ENCODE peak calls at places on chromosomes 5 and 9, in eight cellular contexts. One of them, this sample, is unnamed.

GRCh38 chr5:65927497-65928340 is 1.3 kb downstream of the ERBIN start:
- DNase-seq in endothelial cell: peak
- DNase-seq in cardiac fibroblast: peak
- DNase-seq in fibroblast of pulmonary artery: peak
- DNase-seq in progenitor cell of endocrine pancreas: no peak
- DNase-seq in HepG2: peak
- DNase-seq in RWPE1: peak
- DNase-seq in fibroblast of mammary gland: peak
- DNase-seq in this sample: peak

GRCh38 chr5:16536246-16536645 is 70.6 kb upstream of the ZNF622 start:
- DNase-seq in endothelial cell: no peak
- DNase-seq in cardiac fibroblast: peak
- DNase-seq in fibroblast of pulmonary artery: peak
- DNase-seq in progenitor cell of endocrine pancreas: no peak
- DNase-seq in HepG2: peak
- DNase-seq in RWPE1: peak
- DNase-seq in fibroblast of mammary gland: peak
- DNase-seq in this sample: no peak

GRCh38 chr9:125997510-125997823 is 250.3 kb downstream of the PBX3 start:
- DNase-seq in endothelial cell: no peak
- DNase-seq in cardiac fibroblast: no peak
- DNase-seq in fibroblast of pulmonary artery: no peak
- DNase-seq in progenitor cell of endocrine pancreas: no peak
- DNase-seq in HepG2: no peak
- DNase-seq in RWPE1: no peak
- DNase-seq in fibroblast of mammary gland: no peak
- DNase-seq in this sample: no peak

GRCh38 chr5:110625376-110625999 is 101.0 kb downstream of the TMEM232 start:
- DNase-seq in endothelial cell: no peak
- DNase-seq in cardiac fibroblast: peak
- DNase-seq in fibroblast of pulmonary artery: peak
- DNase-seq in progenitor cell of endocrine pancreas: no peak
- DNase-seq in HepG2: peak
- DNase-seq in RWPE1: peak
- DNase-seq in fibroblast of mammary gland: peak
- DNase-seq in this sample: peak

GRCh38 chr5:68178579-68178978 is 37.0 kb upstream of the PIK3R1 start:
- DNase-seq in endothelial cell: no peak
- DNase-seq in cardiac fibroblast: peak
- DNase-seq in fibroblast of pulmonary artery: peak
- DNase-seq in progenitor cell of endocrine pancreas: no peak
- DNase-seq in HepG2: no peak
- DNase-seq in RWPE1: peak
- DNase-seq in fibroblast of mammary gland: peak
- DNase-seq in this sample: no peak

GRCh38 chr5:164501344-164501743 is 995.9 kb downstream of the MAT2B start:
- DNase-seq in endothelial cell: no peak
- DNase-seq in cardiac fibroblast: no peak
- DNase-seq in fibroblast of pulmonary artery: no peak
- DNase-seq in progenitor cell of endocrine pancreas: no peak
- DNase-seq in HepG2: no peak
- DNase-seq in RWPE1: no peak
- DNase-seq in fibroblast of mammary gland: no peak
- DNase-seq in this sample: no peak

GRCh38 chr9:34628656-34629491 is at the start of gene ARID3C:
- DNase-seq in endothelial cell: peak
- DNase-seq in cardiac fibroblast: no peak
- DNase-seq in fibroblast of pulmonary artery: no peak
- DNase-seq in progenitor cell of endocrine pancreas: peak
- DNase-seq in HepG2: no peak
- DNase-seq in RWPE1: peak
- DNase-seq in fibroblast of mammary gland: no peak
- DNase-seq in this sample: peak

GRCh38 chr9:96317335-96317980 is 15.5 kb upstream of the HSD17B3 start:
- DNase-seq in endothelial cell: peak
- DNase-seq in cardiac fibroblast: peak
- DNase-seq in fibroblast of pulmonary artery: peak
- DNase-seq in progenitor cell of endocrine pancreas: peak
- DNase-seq in HepG2: peak
- DNase-seq in RWPE1: peak
- DNase-seq in fibroblast of mammary gland: peak
- DNase-seq in this sample: peak

GRCh38 chr9:89037325-89037724 is 46.1 kb downstream of the S1PR3 start:
- DNase-seq in endothelial cell: no peak
- DNase-seq in cardiac fibroblast: no peak
- DNase-seq in fibroblast of pulmonary artery: peak
- DNase-seq in progenitor cell of endocrine pancreas: no peak
- DNase-seq in HepG2: no peak
- DNase-seq in RWPE1: no peak
- DNase-seq in fibroblast of mammary gland: no peak
- DNase-seq in this sample: no peak

GRCh38 chr5:95712347-95712958 is 18.7 kb upstream of the RHOBTB3 start:
- DNase-seq in endothelial cell: no peak
- DNase-seq in cardiac fibroblast: peak
- DNase-seq in fibroblast of pulmonary artery: peak
- DNase-seq in progenitor cell of endocrine pancreas: no peak
- DNase-seq in HepG2: no peak
- DNase-seq in RWPE1: peak
- DNase-seq in fibroblast of mammary gland: peak
- DNase-seq in this sample: no peak

GRCh38 chr5:126594676-126595485 is at the start of gene ALDH7A1:
- DNase-seq in endothelial cell: peak
- DNase-seq in cardiac fibroblast: peak
- DNase-seq in fibroblast of pulmonary artery: peak
- DNase-seq in progenitor cell of endocrine pancreas: peak
- DNase-seq in HepG2: peak
- DNase-seq in RWPE1: peak
- DNase-seq in fibroblast of mammary gland: peak
- DNase-seq in this sample: peak

GRCh38 chr5:93385665-93386064 is 195.4 kb downstream of the NR2F1-AS1 start:
- DNase-seq in endothelial cell: no peak
- DNase-seq in cardiac fibroblast: peak
- DNase-seq in fibroblast of pulmonary artery: peak
- DNase-seq in progenitor cell of endocrine pancreas: no peak
- DNase-seq in HepG2: no peak
- DNase-seq in RWPE1: no peak
- DNase-seq in fibroblast of mammary gland: peak
- DNase-seq in this sample: no peak

GRCh38 chr9:95762322-95762721 is 113.2 kb upstream of the ERCC6L2 start:
- DNase-seq in endothelial cell: no peak
- DNase-seq in cardiac fibroblast: no peak
- DNase-seq in fibroblast of pulmonary artery: no peak
- DNase-seq in progenitor cell of endocrine pancreas: no peak
- DNase-seq in HepG2: no peak
- DNase-seq in RWPE1: no peak
- DNase-seq in fibroblast of mammary gland: no peak
- DNase-seq in this sample: no peak

GRCh38 chr5:83721878-83722779 is 1.5 kb upstream of the HAPLN1 start:
- DNase-seq in endothelial cell: peak
- DNase-seq in cardiac fibroblast: peak
- DNase-seq in fibroblast of pulmonary artery: peak
- DNase-seq in progenitor cell of endocrine pancreas: peak
- DNase-seq in HepG2: peak
- DNase-seq in RWPE1: peak
- DNase-seq in fibroblast of mammary gland: peak
- DNase-seq in this sample: peak

GRCh38 chr5:178984145-178985072 is 10.7 kb downstream of the GRM6 start:
- DNase-seq in endothelial cell: no peak
- DNase-seq in cardiac fibroblast: no peak
- DNase-seq in fibroblast of pulmonary artery: no peak
- DNase-seq in progenitor cell of endocrine pancreas: no peak
- DNase-seq in HepG2: no peak
- DNase-seq in RWPE1: no peak
- DNase-seq in fibroblast of mammary gland: no peak
- DNase-seq in this sample: no peak

GRCh38 chr9:101117091-101117490 is 88.6 kb downstream of the PLPPR1 start:
- DNase-seq in endothelial cell: no peak
- DNase-seq in cardiac fibroblast: no peak
- DNase-seq in fibroblast of pulmonary artery: no peak
- DNase-seq in progenitor cell of endocrine pancreas: no peak
- DNase-seq in HepG2: no peak
- DNase-seq in RWPE1: no peak
- DNase-seq in fibroblast of mammary gland: no peak
- DNase-seq in this sample: no peak

GRCh38 chr5:168978015-168978414 is 322.9 kb downstream of the SLIT3 start:
- DNase-seq in endothelial cell: no peak
- DNase-seq in cardiac fibroblast: peak
- DNase-seq in fibroblast of pulmonary artery: peak
- DNase-seq in progenitor cell of endocrine pancreas: no peak
- DNase-seq in HepG2: no peak
- DNase-seq in RWPE1: peak
- DNase-seq in fibroblast of mammary gland: peak
- DNase-seq in this sample: no peak

GRCh38 chr5:50694027-50694590 is 27.7 kb downstream of the PARP8 start:
- DNase-seq in endothelial cell: no peak
- DNase-seq in cardiac fibroblast: peak
- DNase-seq in fibroblast of pulmonary artery: peak
- DNase-seq in progenitor cell of endocrine pancreas: no peak
- DNase-seq in HepG2: no peak
- DNase-seq in RWPE1: no peak
- DNase-seq in fibroblast of mammary gland: peak
- DNase-seq in this sample: no peak

DNA sequence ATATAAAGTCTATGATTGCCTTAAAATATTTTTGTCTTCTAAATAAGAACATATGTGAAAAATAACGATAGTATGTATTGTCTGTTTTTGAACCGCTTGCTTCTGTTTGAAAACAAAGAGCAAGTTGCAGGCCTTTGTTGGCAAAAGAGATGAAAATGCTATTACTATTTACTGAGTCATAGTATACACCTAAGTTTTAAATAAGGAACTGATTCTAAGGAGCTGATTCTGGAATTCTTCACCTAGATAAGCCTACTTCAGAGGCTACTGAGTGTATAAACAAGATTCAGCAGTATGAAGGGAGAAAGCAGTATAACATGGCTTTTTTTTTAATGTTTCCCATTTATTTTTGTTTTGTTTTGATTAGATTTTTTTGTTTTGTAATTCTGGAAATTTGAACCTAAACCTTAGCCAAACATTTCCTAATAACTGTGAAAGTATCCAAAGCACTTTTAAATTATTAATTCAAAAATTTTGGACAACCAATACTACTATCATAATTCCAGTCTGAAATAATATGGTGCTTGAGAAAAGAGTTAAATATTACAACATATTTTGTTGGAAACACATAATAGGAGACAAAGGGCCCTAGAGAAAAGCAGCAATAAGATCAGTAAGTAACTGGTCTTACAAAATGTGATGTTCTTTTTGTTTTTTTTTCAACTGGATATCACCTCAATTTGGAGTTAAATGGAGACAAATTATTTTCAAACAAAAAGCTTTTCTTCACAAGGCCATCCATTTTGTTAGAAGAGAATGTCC is 20.9 kb downstream of the SRFBP1 start:
- DNase-seq in endothelial cell: no peak
- DNase-seq in cardiac fibroblast: peak
- DNase-seq in fibroblast of pulmonary artery: peak
- DNase-seq in progenitor cell of endocrine pancreas: no peak
- DNase-seq in HepG2: no peak
- DNase-seq in RWPE1: peak
- DNase-seq in fibroblast of mammary gland: peak
- DNase-seq in this sample: no peak
- TF ChIP-seq CTCF in endothelial cell: no peak
- TF ChIP-seq CTCF in cardiac fibroblast: no peak
- TF ChIP-seq CTCF in fibroblast of pulmonary artery: no peak
- TF ChIP-seq CTCF in progenitor cell of endocrine pancreas: no peak
- TF ChIP-seq CTCF in HepG2: no peak
- TF ChIP-seq CTCF in RWPE1: no peak
- TF ChIP-seq CTCF in fibroblast of mammary gland: no peak
- TF ChIP-seq CTCF in this sample: no peak

DNA sequence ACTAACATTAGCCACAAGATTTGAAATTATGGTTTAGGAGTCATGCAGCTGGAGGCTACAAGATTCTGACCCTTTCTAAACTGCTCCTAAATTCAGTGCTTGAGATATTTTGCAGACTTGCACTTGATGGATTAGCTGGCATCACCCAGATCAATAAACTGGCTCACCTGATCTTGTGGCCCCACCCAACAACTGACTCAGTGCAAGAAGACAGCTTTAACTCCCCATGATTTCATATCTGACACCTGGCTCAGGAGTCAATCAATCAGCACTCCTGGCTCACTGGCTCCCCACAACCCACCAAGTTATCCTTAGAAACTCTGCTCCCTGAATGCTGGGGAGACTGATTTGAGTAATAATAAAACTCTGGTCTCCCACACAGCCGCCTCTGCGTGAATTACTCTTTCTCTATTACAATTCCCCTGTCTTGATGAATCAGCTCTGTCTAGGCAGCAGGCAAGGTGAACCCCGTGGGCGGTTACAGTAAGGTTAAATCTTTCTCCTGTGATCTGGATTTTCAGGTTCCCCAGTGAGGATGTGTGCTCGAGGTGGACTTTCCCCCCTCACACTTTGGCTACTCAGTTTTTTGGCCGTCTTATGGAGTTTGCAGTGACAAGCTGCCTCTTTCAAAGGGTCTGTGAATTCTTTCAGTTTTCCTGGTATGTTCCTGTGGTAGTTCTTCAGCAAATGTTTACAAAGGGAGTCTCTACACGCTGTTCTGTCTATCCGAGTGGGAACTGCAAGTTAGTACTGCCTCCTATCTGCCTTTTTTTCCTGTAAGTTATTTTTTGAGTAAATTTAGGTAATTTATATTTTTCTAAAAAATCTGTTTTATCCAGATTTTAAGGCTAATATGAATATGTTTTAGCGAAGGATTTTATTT is 500.1 kb upstream of the NUDT12 start:
- DNase-seq in endothelial cell: no peak
- DNase-seq in cardiac fibroblast: no peak
- DNase-seq in fibroblast of pulmonary artery: no peak
- DNase-seq in progenitor cell of endocrine pancreas: no peak
- DNase-seq in HepG2: no peak
- DNase-seq in RWPE1: no peak
- DNase-seq in fibroblast of mammary gland: no peak
- DNase-seq in this sample: no peak
- TF ChIP-seq CTCF in endothelial cell: no peak
- TF ChIP-seq CTCF in cardiac fibroblast: no peak
- TF ChIP-seq CTCF in fibroblast of pulmonary artery: no peak
- TF ChIP-seq CTCF in progenitor cell of endocrine pancreas: no peak
- TF ChIP-seq CTCF in HepG2: no peak
- TF ChIP-seq CTCF in RWPE1: no peak
- TF ChIP-seq CTCF in fibroblast of mammary gland: no peak
- TF ChIP-seq CTCF in this sample: no peak

GRCh38 chr9:32526707-32527048 is 682 bp upstream of the RIGI start:
- DNase-seq in endothelial cell: no peak
- DNase-seq in cardiac fibroblast: no peak
- DNase-seq in fibroblast of pulmonary artery: no peak
- DNase-seq in progenitor cell of endocrine pancreas: no peak
- DNase-seq in HepG2: no peak
- DNase-seq in RWPE1: no peak
- DNase-seq in fibroblast of mammary gland: no peak
- DNase-seq in this sample: no peak
- TF ChIP-seq CTCF in endothelial cell: no peak
- TF ChIP-seq CTCF in cardiac fibroblast: no peak
- TF ChIP-seq CTCF in fibroblast of pulmonary artery: no peak
- TF ChIP-seq CTCF in progenitor cell of endocrine pancreas: no peak
- TF ChIP-seq CTCF in HepG2: no peak
- TF ChIP-seq CTCF in RWPE1: peak
- TF ChIP-seq CTCF in fibroblast of mammary gland: no peak
- TF ChIP-seq CTCF in this sample: no peak

DNA sequence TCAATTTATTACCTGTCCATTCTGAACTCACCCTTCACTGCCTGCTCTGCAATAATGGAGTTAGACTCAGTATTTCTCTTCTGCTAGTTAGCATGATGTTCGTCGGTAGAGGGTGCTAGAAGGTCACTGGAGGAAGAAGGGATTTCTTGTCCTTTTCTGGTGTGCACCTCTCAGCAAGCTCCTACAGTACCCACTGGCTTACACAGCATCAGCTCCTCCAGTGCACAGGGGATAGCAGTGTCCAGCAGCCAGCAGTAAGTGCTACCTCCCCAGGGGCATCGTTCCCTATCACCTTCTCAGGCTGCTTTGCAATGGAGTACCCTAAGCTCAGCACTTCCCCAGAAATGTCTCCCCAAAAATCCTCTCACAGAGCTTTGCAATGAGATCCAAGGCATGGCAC is 45.9 kb upstream of the APC start:
- DNase-seq in endothelial cell: peak
- DNase-seq in cardiac fibroblast: peak
- DNase-seq in fibroblast of pulmonary artery: peak
- DNase-seq in progenitor cell of endocrine pancreas: no peak
- DNase-seq in HepG2: peak
- DNase-seq in RWPE1: no peak
- DNase-seq in fibroblast of mammary gland: peak
- DNase-seq in this sample: peak
- TF ChIP-seq CTCF in endothelial cell: no peak
- TF ChIP-seq CTCF in cardiac fibroblast: peak
- TF ChIP-seq CTCF in fibroblast of pulmonary artery: peak
- TF ChIP-seq CTCF in progenitor cell of endocrine pancreas: peak
- TF ChIP-seq CTCF in HepG2: peak
- TF ChIP-seq CTCF in RWPE1: no peak
- TF ChIP-seq CTCF in fibroblast of mammary gland: peak
- TF ChIP-seq CTCF in this sample: peak